ENCODE peak calls at places on chromosomes 4 and X, in nine cellular contexts. One of them, this sample, is unnamed.

GRCh38 chr4:2831611-2832308 is 11.9 kb upstream of the ADD1 start:
- DNase-seq in Calu3: no peak
- DNase-seq in endothelial cell: no peak
- DNase-seq in astrocyte of the spinal cord: no peak
- DNase-seq in psoas muscle: no peak
- DNase-seq in GM10248: no peak
- DNase-seq in vagina: no peak
- DNase-seq in esophagus squamous epithelium: no peak
- DNase-seq in lower lobe of right lung: peak; percentile 42
- DNase-seq in this sample: no peak

GRCh38 chr4:21596521-21596920 is 352.1 kb downstream of the KCNIP4 start:
- DNase-seq in Calu3: no peak
- DNase-seq in endothelial cell: no peak
- DNase-seq in astrocyte of the spinal cord: no peak
- DNase-seq in psoas muscle: no peak
- DNase-seq in GM10248: no peak
- DNase-seq in vagina: no peak
- DNase-seq in esophagus squamous epithelium: no peak
- DNase-seq in lower lobe of right lung: no peak
- DNase-seq in this sample: no peak

GRCh38 chr4:2836391-2836859 is 7.2 kb upstream of the ADD1 start:
- DNase-seq in Calu3: no peak
- DNase-seq in endothelial cell: no peak
- DNase-seq in astrocyte of the spinal cord: no peak
- DNase-seq in psoas muscle: no peak
- DNase-seq in GM10248: no peak
- DNase-seq in vagina: peak; percentile 93
- DNase-seq in esophagus squamous epithelium: no peak
- DNase-seq in lower lobe of right lung: peak; percentile 32
- DNase-seq in this sample: no peak

GRCh38 chr4:168874083-168874482 is 136.0 kb downstream of the CBR4 start:
- DNase-seq in Calu3: no peak
- DNase-seq in endothelial cell: no peak
- DNase-seq in astrocyte of the spinal cord: no peak
- DNase-seq in psoas muscle: no peak
- DNase-seq in GM10248: no peak
- DNase-seq in vagina: no peak
- DNase-seq in esophagus squamous epithelium: no peak
- DNase-seq in lower lobe of right lung: no peak
- DNase-seq in this sample: no peak

GRCh38 chr4:85092536-85092935 is 126.0 kb upstream of the WDFY3 start:
- DNase-seq in Calu3: no peak
- DNase-seq in endothelial cell: no peak
- DNase-seq in astrocyte of the spinal cord: no peak
- DNase-seq in psoas muscle: no peak
- DNase-seq in GM10248: no peak
- DNase-seq in vagina: no peak
- DNase-seq in esophagus squamous epithelium: no peak
- DNase-seq in lower lobe of right lung: no peak
- DNase-seq in this sample: no peak

GRCh38 chr4:176611954-176612353 is 180.8 kb downstream of the VEGFC start:
- DNase-seq in Calu3: no peak
- DNase-seq in endothelial cell: no peak
- DNase-seq in astrocyte of the spinal cord: no peak
- DNase-seq in psoas muscle: no peak
- DNase-seq in GM10248: no peak
- DNase-seq in vagina: no peak
- DNase-seq in esophagus squamous epithelium: no peak
- DNase-seq in lower lobe of right lung: no peak
- DNase-seq in this sample: no peak

GRCh38 chrX:23944234-23944633 is 36.4 kb downstream of the CXorf58 start:
- DNase-seq in Calu3: no peak
- DNase-seq in endothelial cell: no peak
- DNase-seq in astrocyte of the spinal cord: no peak
- DNase-seq in psoas muscle: no peak
- DNase-seq in GM10248: no peak
- DNase-seq in vagina: no peak
- DNase-seq in esophagus squamous epithelium: no peak
- DNase-seq in lower lobe of right lung: no peak
- DNase-seq in this sample: no peak

GRCh38 chrX:17802756-17803155 is 58.3 kb downstream of the RAI2 start:
- DNase-seq in Calu3: no peak
- DNase-seq in endothelial cell: no peak
- DNase-seq in astrocyte of the spinal cord: no peak
- DNase-seq in psoas muscle: no peak
- DNase-seq in GM10248: no peak
- DNase-seq in vagina: no peak
- DNase-seq in esophagus squamous epithelium: no peak
- DNase-seq in lower lobe of right lung: no peak
- DNase-seq in this sample: no peak

GRCh38 chr4:70654605-70655011 is 11.7 kb downstream of the JCHAIN start:
- DNase-seq in Calu3: no peak
- DNase-seq in endothelial cell: no peak
- DNase-seq in astrocyte of the spinal cord: no peak
- DNase-seq in psoas muscle: no peak
- DNase-seq in GM10248: no peak
- DNase-seq in vagina: no peak
- DNase-seq in esophagus squamous epithelium: no peak
- DNase-seq in lower lobe of right lung: no peak
- DNase-seq in this sample: no peak

GRCh38 chrX:15854080-15854655 is 445 bp downstream of the AP1S2 start:
- DNase-seq in Calu3: peak; percentile 73
- DNase-seq in endothelial cell: peak; percentile 42
- DNase-seq in astrocyte of the spinal cord: no peak
- DNase-seq in psoas muscle: peak; percentile 63
- DNase-seq in GM10248: peak; percentile 62
- DNase-seq in vagina: no peak
- DNase-seq in esophagus squamous epithelium: peak; percentile 17
- DNase-seq in lower lobe of right lung: peak; percentile 65
- DNase-seq in this sample: peak; percentile 33

GRCh38 chrX:129908636-129909035 is 2.7 kb downstream of the UTP14A start:
- DNase-seq in Calu3: no peak
- DNase-seq in endothelial cell: no peak
- DNase-seq in astrocyte of the spinal cord: no peak
- DNase-seq in psoas muscle: no peak
- DNase-seq in GM10248: no peak
- DNase-seq in vagina: no peak
- DNase-seq in esophagus squamous epithelium: no peak
- DNase-seq in lower lobe of right lung: no peak
- DNase-seq in this sample: no peak

GRCh38 chr4:164177186-164177585 is 576.7 kb upstream of the SMIM31 start:
- DNase-seq in Calu3: no peak
- DNase-seq in endothelial cell: no peak
- DNase-seq in astrocyte of the spinal cord: no peak
- DNase-seq in psoas muscle: no peak
- DNase-seq in GM10248: no peak
- DNase-seq in vagina: no peak
- DNase-seq in esophagus squamous epithelium: no peak
- DNase-seq in lower lobe of right lung: no peak
- DNase-seq in this sample: no peak

GRCh38 chr4:64890131-64890710 is 481.0 kb upstream of the TECRL start:
- DNase-seq in Calu3: no peak
- DNase-seq in endothelial cell: no peak
- DNase-seq in astrocyte of the spinal cord: peak; percentile 30
- DNase-seq in psoas muscle: no peak
- DNase-seq in GM10248: no peak
- DNase-seq in vagina: no peak
- DNase-seq in esophagus squamous epithelium: no peak
- DNase-seq in lower lobe of right lung: no peak
- DNase-seq in this sample: no peak

GRCh38 chr4:86482851-86483490 is 111.1 kb upstream of the PTPN13 start:
- DNase-seq in Calu3: no peak
- DNase-seq in endothelial cell: peak; percentile 52
- DNase-seq in astrocyte of the spinal cord: peak; percentile 48
- DNase-seq in psoas muscle: no peak
- DNase-seq in GM10248: no peak
- DNase-seq in vagina: no peak
- DNase-seq in esophagus squamous epithelium: no peak
- DNase-seq in lower lobe of right lung: no peak
- DNase-seq in this sample: peak; percentile 3

GRCh38 chr4:37765741-37766140 is 60.7 kb upstream of the PGM2 start:
- DNase-seq in Calu3: no peak
- DNase-seq in endothelial cell: no peak
- DNase-seq in astrocyte of the spinal cord: no peak
- DNase-seq in psoas muscle: no peak
- DNase-seq in GM10248: peak; percentile 32
- DNase-seq in vagina: no peak
- DNase-seq in esophagus squamous epithelium: no peak
- DNase-seq in lower lobe of right lung: no peak
- DNase-seq in this sample: peak; percentile 32

DNA sequence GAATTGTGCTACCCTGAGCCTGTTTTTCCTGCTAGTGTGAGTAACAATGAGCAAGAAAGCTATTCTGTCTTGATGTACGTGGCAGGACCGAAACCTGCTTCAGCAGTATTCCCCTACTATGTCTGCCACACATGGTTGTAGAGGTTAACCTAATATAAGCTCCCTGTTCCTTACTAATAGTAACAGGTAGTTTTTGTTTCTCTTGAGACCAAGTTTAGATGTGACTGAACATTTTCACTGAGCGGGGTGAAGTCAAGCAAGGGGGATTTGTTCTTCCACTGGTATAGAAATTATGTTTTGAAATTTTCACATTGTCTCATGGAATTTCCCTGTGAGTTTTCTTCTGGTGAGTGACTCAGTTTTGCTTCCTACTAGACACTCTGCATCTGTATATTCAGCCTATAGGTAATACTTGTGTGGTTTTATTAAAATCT is 37.3 kb downstream of the RRAGB start:
- DNase-seq in Calu3: no peak
- DNase-seq in endothelial cell: no peak
- DNase-seq in astrocyte of the spinal cord: no peak
- DNase-seq in psoas muscle: no peak
- DNase-seq in GM10248: peak; percentile 28
- DNase-seq in vagina: no peak
- DNase-seq in esophagus squamous epithelium: no peak
- DNase-seq in lower lobe of right lung: no peak
- DNase-seq in this sample: no peak
- TF ChIP-seq CTCF in Calu3: no peak
- TF ChIP-seq CTCF in endothelial cell: no peak
- TF ChIP-seq CTCF in astrocyte of the spinal cord: no peak
- TF ChIP-seq CTCF in psoas muscle: no peak
- TF ChIP-seq CTCF in GM10248: no peak
- TF ChIP-seq CTCF in vagina: no peak
- TF ChIP-seq CTCF in esophagus squamous epithelium: no peak
- TF ChIP-seq CTCF in lower lobe of right lung: no peak
- TF ChIP-seq CTCF in this sample: no peak

GRCh38 chrX:25717122-25717521 is 421.0 kb upstream of the MAGEB18 start:
- DNase-seq in Calu3: no peak
- DNase-seq in endothelial cell: no peak
- DNase-seq in astrocyte of the spinal cord: no peak
- DNase-seq in psoas muscle: no peak
- DNase-seq in GM10248: no peak
- DNase-seq in vagina: no peak
- DNase-seq in esophagus squamous epithelium: no peak
- DNase-seq in lower lobe of right lung: no peak
- DNase-seq in this sample: no peak

GRCh38 chrX:25726539-25726938 is 411.6 kb upstream of the MAGEB18 start:
- DNase-seq in Calu3: peak; percentile 14
- DNase-seq in endothelial cell: no peak
- DNase-seq in astrocyte of the spinal cord: peak; percentile 22
- DNase-seq in psoas muscle: no peak
- DNase-seq in GM10248: no peak
- DNase-seq in vagina: no peak
- DNase-seq in esophagus squamous epithelium: no peak
- DNase-seq in lower lobe of right lung: no peak
- DNase-seq in this sample: no peak

DNA sequence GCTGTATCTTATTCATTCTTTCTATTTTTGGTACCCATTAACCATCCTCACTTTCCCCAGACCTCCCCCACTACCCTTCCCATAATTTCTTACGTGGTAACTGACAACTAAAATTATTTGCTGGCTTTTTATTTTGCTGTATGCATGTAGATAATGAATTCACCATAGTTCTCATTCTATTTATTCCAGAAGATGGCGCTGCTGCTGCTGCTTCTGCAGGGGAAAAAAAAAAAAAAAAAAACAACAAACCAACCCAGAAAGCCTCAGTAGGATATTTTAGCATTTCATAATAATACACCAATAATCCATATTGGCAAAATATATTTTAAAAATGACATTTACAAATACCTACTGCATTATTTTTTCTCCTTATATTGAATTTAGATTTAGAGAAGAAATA is 416.6 kb upstream of the MAGEB18 start:
- DNase-seq in Calu3: no peak
- DNase-seq in endothelial cell: no peak
- DNase-seq in astrocyte of the spinal cord: peak; percentile 26
- DNase-seq in psoas muscle: no peak
- DNase-seq in GM10248: peak; percentile 1
- DNase-seq in vagina: no peak
- DNase-seq in esophagus squamous epithelium: no peak
- DNase-seq in lower lobe of right lung: no peak
- DNase-seq in this sample: no peak
- TF ChIP-seq CTCF in Calu3: no peak
- TF ChIP-seq CTCF in endothelial cell: no peak
- TF ChIP-seq CTCF in astrocyte of the spinal cord: peak; percentile 36
- TF ChIP-seq CTCF in psoas muscle: peak; percentile 40
- TF ChIP-seq CTCF in GM10248: no peak
- TF ChIP-seq CTCF in vagina: no peak
- TF ChIP-seq CTCF in esophagus squamous epithelium: no peak
- TF ChIP-seq CTCF in lower lobe of right lung: no peak
- TF ChIP-seq CTCF in this sample: peak; percentile 15

DNA sequence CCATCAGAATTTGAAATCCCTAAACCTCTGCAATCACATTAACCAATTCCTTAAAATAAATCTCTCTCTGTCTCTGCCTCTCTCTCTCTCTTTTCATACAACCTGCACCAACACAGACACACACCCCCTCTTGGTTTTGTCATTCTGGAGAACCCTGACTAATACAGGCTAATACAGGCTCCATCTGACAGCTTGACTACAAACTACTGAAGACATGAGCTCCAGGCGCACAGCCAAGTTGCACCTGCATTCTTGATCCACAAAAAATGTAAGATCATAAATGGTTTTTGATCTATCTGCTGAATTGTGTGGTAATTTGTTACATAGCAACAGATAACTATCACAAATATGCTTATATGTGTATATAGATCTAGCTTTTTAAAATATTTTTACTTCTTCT is 2414.2 kb downstream of the PCDH7 start:
- DNase-seq in Calu3: no peak
- DNase-seq in endothelial cell: no peak
- DNase-seq in astrocyte of the spinal cord: no peak
- DNase-seq in psoas muscle: no peak
- DNase-seq in GM10248: no peak
- DNase-seq in vagina: no peak
- DNase-seq in esophagus squamous epithelium: no peak
- DNase-seq in lower lobe of right lung: no peak
- DNase-seq in this sample: no peak
- TF ChIP-seq CTCF in Calu3: no peak
- TF ChIP-seq CTCF in endothelial cell: peak; percentile 35
- TF ChIP-seq CTCF in astrocyte of the spinal cord: no peak
- TF ChIP-seq CTCF in psoas muscle: no peak
- TF ChIP-seq CTCF in GM10248: no peak
- TF ChIP-seq CTCF in vagina: no peak
- TF ChIP-seq CTCF in esophagus squamous epithelium: no peak
- TF ChIP-seq CTCF in lower lobe of right lung: no peak
- TF ChIP-seq CTCF in this sample: no peak

GRCh38 chr4:39527296-39528055 is at the start of gene UGDH:
- DNase-seq in Calu3: peak; percentile 96
- DNase-seq in endothelial cell: peak; percentile 94
- DNase-seq in astrocyte of the spinal cord: peak; percentile 99
- DNase-seq in psoas muscle: peak; percentile 97
- DNase-seq in GM10248: peak; percentile 99
- DNase-seq in vagina: peak; percentile 97
- DNase-seq in esophagus squamous epithelium: peak; percentile 71
- DNase-seq in lower lobe of right lung: peak; percentile 98
- DNase-seq in this sample: peak; percentile 92
- TF ChIP-seq CTCF in Calu3: no peak
- TF ChIP-seq CTCF in endothelial cell: no peak
- TF ChIP-seq CTCF in astrocyte of the spinal cord: peak; percentile 2
- TF ChIP-seq CTCF in psoas muscle: no peak
- TF ChIP-seq CTCF in GM10248: peak; percentile 35
- TF ChIP-seq CTCF in vagina: no peak
- TF ChIP-seq CTCF in esophagus squamous epithelium: no peak
- TF ChIP-seq CTCF in lower lobe of right lung: no peak
- TF ChIP-seq CTCF in this sample: no peak